ENCODE peak calls at places on chromosomes 1 and 21, in six cellular contexts. One of them, this sample, is unnamed.

GRCh38 chr1:152962876-152963415 is 7.5 kb upstream of the SPRR4 start:
- DNase-seq in tibial nerve: no peak
- DNase-seq in H1: no peak
- DNase-seq in IMR-90: no peak
- DNase-seq in heart left ventricle: no peak
- DNase-seq in testis: no peak
- DNase-seq in this sample: no peak

GRCh38 chr1:37718181-37718900 is 26.0 kb downstream of the CDCA8 start:
- DNase-seq in tibial nerve: no peak
- DNase-seq in H1: no peak
- DNase-seq in IMR-90: no peak
- DNase-seq in heart left ventricle: no peak
- DNase-seq in testis: no peak
- DNase-seq in this sample: no peak

GRCh38 chr21:31618696-31619430 is 40.6 kb upstream of the SOD1 start:
- DNase-seq in tibial nerve: no peak
- DNase-seq in H1: no peak
- DNase-seq in IMR-90: no peak
- DNase-seq in heart left ventricle: no peak
- DNase-seq in testis: no peak
- DNase-seq in this sample: no peak

GRCh38 chr1:10724052-10724494 is 72.4 kb downstream of the CASZ1 start:
- DNase-seq in tibial nerve: no peak
- DNase-seq in H1: no peak
- DNase-seq in IMR-90: peak
- DNase-seq in heart left ventricle: peak
- DNase-seq in testis: no peak
- DNase-seq in this sample: no peak

GRCh38 chr21:36917487-36918158 is 48.8 kb downstream of the HLCS start:
- DNase-seq in tibial nerve: no peak
- DNase-seq in H1: peak
- DNase-seq in IMR-90: peak
- DNase-seq in heart left ventricle: peak
- DNase-seq in testis: peak
- DNase-seq in this sample: peak

GRCh38 chr1:65389296-65389695 is 31.2 kb upstream of the LEPR start:
- DNase-seq in tibial nerve: no peak
- DNase-seq in H1: no peak
- DNase-seq in IMR-90: no peak
- DNase-seq in heart left ventricle: no peak
- DNase-seq in testis: no peak
- DNase-seq in this sample: no peak

GRCh38 chr1:155178441-155179106 is 4.9 kb downstream of the TRIM46 start:
- DNase-seq in tibial nerve: no peak
- DNase-seq in H1: no peak
- DNase-seq in IMR-90: no peak
- DNase-seq in heart left ventricle: peak
- DNase-seq in testis: peak
- DNase-seq in this sample: no peak

GRCh38 chr1:233613252-233614172 is at the start of gene KCNK1:
- DNase-seq in tibial nerve: no peak
- DNase-seq in H1: peak
- DNase-seq in IMR-90: peak
- DNase-seq in heart left ventricle: peak
- DNase-seq in testis: peak
- DNase-seq in this sample: peak

GRCh38 chr1:204257446-204257845 is 43.7 kb upstream of the GOLT1A start:
- DNase-seq in tibial nerve: no peak
- DNase-seq in H1: no peak
- DNase-seq in IMR-90: no peak
- DNase-seq in heart left ventricle: no peak
- DNase-seq in testis: no peak
- DNase-seq in this sample: no peak

GRCh38 chr1:48109390-48110009 is 112.3 kb upstream of the TRABD2B start:
- DNase-seq in tibial nerve: no peak
- DNase-seq in H1: no peak
- DNase-seq in IMR-90: peak
- DNase-seq in heart left ventricle: no peak
- DNase-seq in testis: peak
- DNase-seq in this sample: peak

GRCh38 chr1:26723013-26723991 is 27.5 kb downstream of the ARID1A start:
- DNase-seq in tibial nerve: peak
- DNase-seq in H1: peak
- DNase-seq in IMR-90: peak
- DNase-seq in heart left ventricle: peak
- DNase-seq in testis: peak
- DNase-seq in this sample: peak

GRCh38 chr21:42834730-42835191 is 44.6 kb downstream of the WDR4 start:
- DNase-seq in tibial nerve: no peak
- DNase-seq in H1: peak
- DNase-seq in IMR-90: no peak
- DNase-seq in heart left ventricle: no peak
- DNase-seq in testis: no peak
- DNase-seq in this sample: no peak
- TF ChIP-seq POLR2A in tibial nerve: no peak
- TF ChIP-seq POLR2A in H1: no peak
- TF ChIP-seq POLR2A in IMR-90: no peak
- TF ChIP-seq POLR2A in heart left ventricle: no peak
- TF ChIP-seq POLR2A in testis: no peak
- TF ChIP-seq POLR2A in this sample: no peak

GRCh38 chr1:228243093-228243492 is 35.2 kb downstream of the OBSCN start:
- DNase-seq in tibial nerve: no peak
- DNase-seq in H1: peak
- DNase-seq in IMR-90: no peak
- DNase-seq in heart left ventricle: no peak
- DNase-seq in testis: no peak
- DNase-seq in this sample: no peak
- TF ChIP-seq POLR2A in tibial nerve: no peak
- TF ChIP-seq POLR2A in H1: no peak
- TF ChIP-seq POLR2A in IMR-90: no peak
- TF ChIP-seq POLR2A in heart left ventricle: no peak
- TF ChIP-seq POLR2A in testis: no peak
- TF ChIP-seq POLR2A in this sample: no peak

GRCh38 chr1:247077234-247077633 is 1.4 kb downstream of the ZNF670 start:
- DNase-seq in tibial nerve: no peak
- DNase-seq in H1: no peak
- DNase-seq in IMR-90: peak
- DNase-seq in heart left ventricle: no peak
- DNase-seq in testis: no peak
- DNase-seq in this sample: no peak

GRCh38 chr1:247079141-247079874 is 697 bp upstream of the ZNF670 start:
- DNase-seq in tibial nerve: no peak
- DNase-seq in H1: no peak
- DNase-seq in IMR-90: no peak
- DNase-seq in heart left ventricle: no peak
- DNase-seq in testis: peak
- DNase-seq in this sample: peak

GRCh38 chr1:247077768-247078314 is 770 bp downstream of the ZNF670 start:
- DNase-seq in tibial nerve: no peak
- DNase-seq in H1: no peak
- DNase-seq in IMR-90: peak
- DNase-seq in heart left ventricle: no peak
- DNase-seq in testis: no peak
- DNase-seq in this sample: no peak

DNA sequence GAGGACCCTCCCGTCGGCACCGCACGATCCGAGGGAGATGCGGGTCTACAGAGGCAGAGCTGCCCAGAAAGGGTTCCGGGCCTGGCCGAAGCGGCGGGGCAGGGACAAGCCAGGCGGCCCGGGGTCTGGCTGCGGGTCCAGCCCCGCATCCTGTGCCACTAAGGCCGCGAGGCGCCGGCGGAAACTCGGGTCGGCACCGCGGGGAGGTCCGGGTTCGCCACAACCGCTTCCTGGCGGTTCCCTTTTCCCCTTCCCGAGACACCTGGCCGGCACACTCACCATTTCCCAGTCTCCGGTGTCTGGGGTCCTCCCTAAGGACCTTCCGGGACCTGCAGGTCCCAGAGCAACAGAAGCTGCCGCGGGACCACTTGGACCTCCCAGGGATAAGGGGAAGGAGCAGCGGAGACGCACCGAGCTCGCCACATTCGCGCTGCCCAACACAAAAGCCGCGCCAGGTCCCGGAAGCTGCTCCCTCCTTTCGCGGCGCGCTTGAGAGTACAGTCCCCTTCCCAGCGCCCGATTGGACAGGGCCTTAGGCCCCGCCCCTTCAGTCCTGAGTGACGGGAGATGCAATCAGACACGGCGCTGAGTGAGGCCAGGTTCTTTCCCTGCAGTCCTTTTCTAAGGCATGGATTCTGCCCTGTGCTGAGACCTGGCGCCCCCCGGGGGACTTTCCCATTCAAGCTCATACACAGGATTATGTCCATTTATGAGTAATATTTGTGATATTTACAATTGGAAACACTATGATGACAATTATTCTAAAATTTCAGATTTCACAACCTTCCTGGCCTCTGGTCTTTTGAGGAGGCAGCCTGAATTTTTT is at the start of gene ZNF670:
- DNase-seq in tibial nerve: peak
- DNase-seq in H1: peak
- DNase-seq in IMR-90: peak
- DNase-seq in heart left ventricle: peak
- DNase-seq in testis: peak
- DNase-seq in this sample: peak
- TF ChIP-seq POLR2A in tibial nerve: peak
- TF ChIP-seq POLR2A in H1: peak
- TF ChIP-seq POLR2A in IMR-90: peak
- TF ChIP-seq POLR2A in heart left ventricle: peak
- TF ChIP-seq POLR2A in testis: no peak
- TF ChIP-seq POLR2A in this sample: peak

DNA sequence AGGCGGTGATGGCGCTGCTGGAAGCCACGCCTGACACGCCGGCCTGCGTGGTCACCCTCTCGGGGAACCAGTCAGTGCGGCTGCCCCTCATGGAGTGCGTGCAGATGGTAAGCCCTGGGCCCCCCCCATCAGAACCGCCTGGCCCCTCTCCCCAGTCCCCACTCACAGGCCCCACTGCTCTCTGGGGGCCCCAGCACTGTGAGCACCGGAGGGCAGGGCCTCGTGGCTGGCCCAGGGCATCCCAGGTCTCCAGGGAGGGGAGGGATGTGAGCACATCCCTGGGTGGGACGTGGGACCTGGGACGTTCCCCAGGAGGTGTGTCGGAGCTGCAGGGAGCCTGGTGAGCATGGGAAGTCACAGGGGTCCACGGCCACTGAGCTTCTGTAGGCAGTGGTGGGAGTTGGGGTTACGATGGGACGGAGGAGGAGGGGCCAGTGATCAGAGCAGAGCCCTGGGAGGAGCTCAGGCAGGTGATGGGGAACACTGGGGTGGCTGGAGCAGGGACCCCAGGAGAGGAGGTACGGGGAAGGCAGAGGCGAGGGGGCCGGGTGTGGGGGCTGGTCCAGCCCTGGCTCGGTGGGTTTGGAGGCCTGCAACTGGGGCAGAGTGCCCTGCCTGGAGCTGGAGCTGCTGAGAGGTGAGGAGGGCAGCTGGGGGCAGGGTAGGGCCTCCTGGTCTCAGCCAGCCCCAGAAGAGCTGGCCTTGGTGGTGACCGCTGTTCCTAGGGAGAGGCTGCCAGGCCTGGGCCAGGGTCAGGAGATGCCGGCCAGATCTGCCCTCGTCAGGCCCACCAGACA is 18.8 kb downstream of the PFKL start:
- DNase-seq in tibial nerve: no peak
- DNase-seq in H1: no peak
- DNase-seq in IMR-90: no peak
- DNase-seq in heart left ventricle: no peak
- DNase-seq in testis: no peak
- DNase-seq in this sample: no peak
- TF ChIP-seq POLR2A in tibial nerve: no peak
- TF ChIP-seq POLR2A in H1: no peak
- TF ChIP-seq POLR2A in IMR-90: no peak
- TF ChIP-seq POLR2A in heart left ventricle: no peak
- TF ChIP-seq POLR2A in testis: no peak
- TF ChIP-seq POLR2A in this sample: no peak

DNA sequence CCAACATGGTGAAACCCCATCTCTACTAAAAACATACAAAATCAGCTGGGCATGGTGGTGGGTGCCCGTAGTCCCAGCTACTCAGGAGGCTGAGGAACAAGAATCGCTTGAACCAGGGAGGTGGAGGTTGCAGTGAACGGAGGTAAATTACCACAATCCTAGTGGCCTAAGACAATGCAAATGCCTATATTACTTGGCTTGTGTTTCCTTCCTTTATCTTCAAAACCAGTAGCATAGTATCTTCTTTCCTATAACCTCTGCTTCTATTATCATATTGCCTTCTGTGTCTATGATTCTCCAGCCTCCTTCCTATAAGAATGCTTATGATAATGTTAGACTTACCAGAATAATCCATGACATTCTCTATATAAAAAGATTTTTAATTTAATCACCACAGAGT is 156.2 kb upstream of the RGS18 start:
- DNase-seq in tibial nerve: no peak
- DNase-seq in H1: no peak
- DNase-seq in IMR-90: no peak
- DNase-seq in heart left ventricle: no peak
- DNase-seq in testis: no peak
- DNase-seq in this sample: no peak
- TF ChIP-seq POLR2A in tibial nerve: no peak
- TF ChIP-seq POLR2A in H1: no peak
- TF ChIP-seq POLR2A in IMR-90: no peak
- TF ChIP-seq POLR2A in heart left ventricle: no peak
- TF ChIP-seq POLR2A in testis: no peak
- TF ChIP-seq POLR2A in this sample: no peak

GRCh38 chr1:24108334-24109165 is 3.4 kb downstream of the MYOM3 start:
- DNase-seq in tibial nerve: no peak
- DNase-seq in H1: no peak
- DNase-seq in IMR-90: peak
- DNase-seq in heart left ventricle: no peak
- DNase-seq in testis: peak
- DNase-seq in this sample: no peak
- TF ChIP-seq POLR2A in tibial nerve: no peak
- TF ChIP-seq POLR2A in H1: no peak
- TF ChIP-seq POLR2A in IMR-90: no peak
- TF ChIP-seq POLR2A in heart left ventricle: no peak
- TF ChIP-seq POLR2A in testis: no peak
- TF ChIP-seq POLR2A in this sample: no peak

DNA sequence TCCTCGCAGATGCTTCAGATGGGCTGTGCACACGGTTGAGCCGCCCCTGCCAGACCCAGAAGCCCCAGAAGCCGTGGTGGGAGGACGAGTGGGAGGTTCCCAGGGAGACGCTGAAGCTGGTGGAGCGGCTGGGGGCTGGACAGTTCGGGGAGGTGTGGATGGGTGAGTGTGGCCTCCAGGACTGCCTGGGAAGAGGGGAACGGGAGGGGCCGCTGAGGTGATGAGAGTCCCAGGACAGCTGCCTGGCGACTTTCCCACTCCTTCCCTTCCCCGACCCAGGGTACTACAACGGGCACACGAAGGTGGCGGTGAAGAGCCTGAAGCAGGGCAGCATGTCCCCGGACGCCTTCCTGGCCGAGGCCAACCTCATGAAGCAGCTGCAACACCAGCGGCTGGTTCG is 15.6 kb upstream of the HDAC1 start:
- DNase-seq in tibial nerve: no peak
- DNase-seq in H1: no peak
- DNase-seq in IMR-90: no peak
- DNase-seq in heart left ventricle: no peak
- DNase-seq in testis: no peak
- DNase-seq in this sample: no peak
- TF ChIP-seq POLR2A in tibial nerve: no peak
- TF ChIP-seq POLR2A in H1: no peak
- TF ChIP-seq POLR2A in IMR-90: no peak
- TF ChIP-seq POLR2A in heart left ventricle: no peak
- TF ChIP-seq POLR2A in testis: no peak
- TF ChIP-seq POLR2A in this sample: no peak

This sample was measured in erythroblast.